ENCODE peak calls at places on chromosome 11, in ten cellular contexts. H is NCI-H1930; T is LoVo; P is myocyte; B is GM23338; N is H7; A is HTR-8/SVneo; Q is activated CD8-positive, alpha-beta memory T cell treated with anti-CD3 and anti-CD28 coated beads, Interleukin-2, amount 50 U/mL, for 48 hours; D is left colon; C is GM04504. M is an unnamed sample.
A peak's percentile ranks its signal among the peaks of the same experiment; 100 is the strongest.

GRCh38 chr11:111512296-111513239 is at the start of gene BTG4:
- DNase-seq in C (no peak), P (no peak), H (peak; percentile 31), N (peak; percentile 75), Q (peak; percentile 71), D (peak; percentile 15), T (no peak), A (no peak), B (peak; percentile 69), M (no peak)

GRCh38 chr11:84714316-84714780 is 912.8 kb downstream of the DLG2 start:
- DNase-seq in B (peak; percentile 91), H (no peak), D (peak; percentile 81), N (peak; percentile 52), Q (peak; percentile 49), A (no peak), P (peak; percentile 35), T (peak; percentile 19), C (peak; percentile 7), M (peak; percentile 15)

GRCh38 chr11:112613051-112613972 is 347.9 kb upstream of the NCAM1 start:
- DNase-seq in B (no peak), D (no peak), P (peak; percentile 71), T (peak; percentile 2), C (peak; percentile 42), H (no peak), N (no peak), A (peak; percentile 62), Q (no peak), M (no peak)

GRCh38 chr11:33542921-33543320 is 157.7 kb downstream of the C11orf91 start:
- DNase-seq in H (peak; percentile 12), N (peak; percentile 80), C (no peak), A (peak; percentile 73), Q (peak; percentile 56), T (peak; percentile 34), P (peak; percentile 63), B (peak; percentile 77), D (peak; percentile 66), M (peak; percentile 50)

GRCh38 chr11:19742595-19743292 is 30.1 kb downstream of the NAV2 start:
- DNase-seq in A (peak; percentile 59), N (peak; percentile 54), Q (peak; percentile 75), B (peak; percentile 81), C (peak; percentile 56), T (peak; percentile 63), H (peak; percentile 70), D (peak; percentile 77), P (peak; percentile 79), M (peak; percentile 36)

GRCh38 chr11:126175261-126175885 is 36.1 kb downstream of the RPUSD4 start:
- DNase-seq in P (no peak), T (no peak), C (peak; percentile 27), B (no peak), Q (no peak), A (no peak), D (no peak), H (no peak), N (no peak), M (no peak)

GRCh38 chr11:58061813-58062212 is 31.1 kb downstream of the OR6Q1 start:
- DNase-seq in Q (no peak), C (peak; percentile 35), N (no peak), D (no peak), A (no peak), T (no peak), B (no peak), H (no peak), P (no peak), M (no peak)

GRCh38 chr11:128687321-128687720 is 6.6 kb upstream of the FLI1 start:
- DNase-seq in T (no peak), Q (no peak), C (no peak), H (no peak), B (peak; percentile 84), A (no peak), N (peak; percentile 89), P (no peak), D (peak; percentile 46), M (no peak)

GRCh38 chr11:128208329-128209220 is 378.8 kb downstream of the ETS1 start:
- DNase-seq in Q (no peak), N (no peak), A (peak; percentile 14), D (no peak), P (peak; percentile 82), C (peak; percentile 86), H (no peak), T (peak; percentile 60), B (no peak), M (no peak)

GRCh38 chr11:76680517-76681425 is 10.2 kb upstream of the LRRC32 start:
- DNase-seq in B (peak; percentile 95), D (peak; percentile 73), A (peak; percentile 90), N (peak; percentile 98), C (no peak), T (peak; percentile 50), H (peak; percentile 73), P (peak; percentile 75), Q (peak; percentile 83), M (peak; percentile 58)

GRCh38 chr11:65132988-65133700 is 1.2 kb downstream of the SYVN1 start:
- DNase-seq in B (peak; percentile 82), T (peak; percentile 73), Q (no peak), P (no peak), D (peak; percentile 92), C (no peak), H (no peak), A (no peak), N (peak; percentile 91), M (no peak)

GRCh38 chr11:65366340-65366773 is 11.8 kb downstream of the TIGD3 start:
- DNase-seq in C (peak; percentile 61), H (peak; percentile 52), N (peak; percentile 94), D (no peak), B (peak; percentile 91), P (peak; percentile 84), A (peak; percentile 89), Q (no peak), T (peak; percentile 84), M (peak; percentile 72)

GRCh38 chr11:118144301-118144701 is 8.3 kb downstream of the SCN4B start:
- DNase-seq in N (no peak), C (no peak), D (no peak), Q (no peak), B (no peak), A (no peak), T (no peak), H (no peak), P (no peak), M (no peak)

GRCh38 chr11:115206365-115207022 is 297.7 kb downstream of the CADM1 start:
- DNase-seq in T (no peak), Q (no peak), N (no peak), B (no peak), H (no peak), D (no peak), C (no peak), A (no peak), P (no peak), M (no peak)

GRCh38 chr11:83092488-83093384 is 21.0 kb upstream of the RAB30 start:
- DNase-seq in C (no peak), T (peak; percentile 90), N (no peak), B (no peak), Q (no peak), D (peak; percentile 61), P (no peak), A (no peak), H (no peak), M (no peak)

GRCh38 chr11:57214087-57214395 is 23.0 kb downstream of the APLNR start:
- DNase-seq in C (no peak), H (no peak), P (no peak), Q (no peak), B (no peak), N (no peak), A (no peak), T (no peak), D (no peak), M (no peak)

GRCh38 chr11:35276396-35276795 is 137.4 kb downstream of the CD44 start:
- DNase-seq in P (no peak), Q (no peak), A (no peak), T (no peak), D (no peak), B (no peak), C (no peak), N (no peak), H (no peak), M (no peak)

GRCh38 chr11:118295834-118296454 is 8.6 kb upstream of the CD3E start:
- DNase-seq in N (peak; percentile 21), P (peak; percentile 18), D (peak; percentile 42), A (peak; percentile 26), Q (no peak), B (peak; percentile 72), C (no peak), T (peak; percentile 46), H (no peak), M (no peak)

GRCh38 chr11:108496643-108497256 is 1.4 kb downstream of the POGLUT3 start:
- DNase-seq in N (no peak), H (no peak), D (no peak), A (no peak), T (no peak), P (peak; percentile 45), Q (no peak), B (no peak), C (no peak), M (no peak)

GRCh38 chr11:110409174-110409573 is 20.6 kb upstream of the FDX1 start:
- DNase-seq in Q (no peak), H (no peak), T (no peak), C (no peak), A (no peak), B (no peak), N (no peak), P (no peak), D (no peak), M (no peak)

GRCh38 chr11:128894685-128895084 is 3.5 kb downstream of the KCNJ5 start:
- DNase-seq in Q (no peak), P (no peak), B (no peak), A (no peak), T (no peak), D (peak; percentile 59), C (no peak), H (no peak), N (no peak), M (no peak)

GRCh38 chr11:63537293-63538101 is 889 bp downstream of the PLAAT4 start:
- DNase-seq in N (peak; percentile 23), C (peak; percentile 21), B (no peak), T (no peak), H (no peak), Q (no peak), A (no peak), P (peak; percentile 88), D (peak; percentile 28), M (no peak)

GRCh38 chr11:35682230-35683195 is 19.9 kb downstream of the TRIM44 start:
- DNase-seq in H (no peak), B (peak; percentile 29), P (peak; percentile 84), T (no peak), C (no peak), N (no peak), A (no peak), D (peak; percentile 36), Q (no peak), M (no peak)

GRCh38 chr11:48164836-48165235 is 51.8 kb upstream of the OR4B1 start:
- DNase-seq in N (no peak), P (no peak), A (no peak), B (no peak), D (no peak), T (no peak), H (no peak), C (no peak), Q (no peak), M (no peak)

GRCh38 chr11:6284250-6284649 is 24.6 kb downstream of the CCKBR start:
- DNase-seq in H (no peak), C (no peak), Q (no peak), B (peak; percentile 48), P (no peak), N (no peak), D (no peak), A (no peak), T (no peak), M (no peak)

GRCh38 chr11:26947379-26947844 is 46.5 kb upstream of the FIBIN start:
- DNase-seq in T (peak; percentile 20), H (no peak), D (no peak), Q (no peak), C (peak; percentile 99), A (no peak), N (no peak), B (no peak), P (peak; percentile 85), M (no peak)

GRCh38 chr11:74204692-74205091 is 33.6 kb downstream of the PPME1 start:
- DNase-seq in N (no peak), Q (no peak), C (no peak), P (no peak), D (no peak), A (no peak), T (no peak), H (no peak), B (no peak), M (no peak)

GRCh38 chr11:45212566-45213315 is 66.3 kb downstream of the PRDM11 start:
- DNase-seq in A (no peak), N (peak; percentile 93), C (no peak), Q (no peak), P (no peak), D (no peak), B (peak; percentile 87), T (no peak), H (no peak), M (no peak)